ENCODE peak calls at places on chromosomes 13 and 19, in nine cellular contexts. X is naive thymus-derived CD8-positive, alpha-beta T cell; U is stimulated activated CD4-positive, alpha-beta T cell treated with anti-CD3 and anti-CD28 coated beads, TNF-alpha, amount 100 ng/mL, for 48 hours; M is BE2C; J is astrocyte; C is GF-D8; Q is A673; E is Caco-2; D is brain microvascular endothelial cell. Z is an unnamed sample.

GRCh38 chr13:74274946-74275345 is 140.7 kb upstream of the KLF12 start:
- DNase-seq in X (no peak), U (no peak), M (no peak), J (no peak), C (no peak), Q (no peak), E (no peak), D (no peak), Z (no peak)

GRCh38 chr13:42539670-42540069 is 34.3 kb upstream of the TNFSF11 start:
- DNase-seq in X (no peak), U (no peak), M (no peak), J (peak), C (no peak), Q (no peak), E (no peak), D (peak), Z (no peak)

GRCh38 chr13:101529419-101529818 is 76.9 kb downstream of the ITGBL1 start:
- DNase-seq in X (no peak), U (no peak), M (no peak), J (peak), C (no peak), Q (peak), E (no peak), D (peak), Z (peak)

GRCh38 chr19:11288349-11288748 is 7.6 kb upstream of the TSPAN16 start:
- DNase-seq in X (no peak), U (no peak), M (no peak), J (no peak), C (no peak), Q (no peak), E (no peak), D (peak), Z (no peak)

GRCh38 chr13:113047587-113047986 is 58.0 kb upstream of the F7 start:
- DNase-seq in X (no peak), U (no peak), M (no peak), J (no peak), C (no peak), Q (no peak), E (no peak), D (no peak), Z (no peak)

GRCh38 chr13:108789476-108789875 is 160.1 kb downstream of the MYO16 start:
- DNase-seq in X (no peak), U (no peak), M (no peak), J (no peak), C (no peak), Q (no peak), E (no peak), D (no peak), Z (no peak)

GRCh38 chr19:45351401-45351952 is 10.9 kb downstream of the KLC3 start:
- DNase-seq in X (no peak), U (no peak), M (no peak), J (no peak), C (no peak), Q (no peak), E (no peak), D (no peak), Z (no peak)

GRCh38 chr19:355134-355533 is 10.5 kb upstream of the MIER2 start:
- DNase-seq in X (no peak), U (no peak), M (no peak), J (no peak), C (no peak), Q (peak), E (no peak), D (no peak), Z (no peak)

GRCh38 chr19:46251415-46251814 is 21.9 kb downstream of the IGFL1 start:
- DNase-seq in X (no peak), U (no peak), M (no peak), J (no peak), C (no peak), Q (no peak), E (no peak), D (no peak), Z (no peak)